ENCODE peak calls at places on chromosomes 3 and 15, in seven cellular contexts. L, X, J, Y, C, B and S are unnamed samples.
A peak's percentile ranks its signal among the peaks of the same experiment; 100 is the strongest.

GRCh38 chr3:160003520-160004128 is 15.0 kb downstream of the IL12A start:
- DNase-seq in C (peak; percentile 70), X (no peak), Y (peak; percentile 78), J (peak; percentile 58), L (no peak), B (peak; percentile 64), S (peak; percentile 9)

GRCh38 chr15:25088261-25088790 is 133.5 kb downstream of the SNRPN start:
- DNase-seq in J (no peak), X (peak; percentile 15), L (no peak), C (no peak), B (no peak), Y (no peak), S (no peak)

GRCh38 chr3:51282931-51283330 is 102.2 kb upstream of the MANF start:
- DNase-seq in Y (no peak), J (no peak), B (no peak), C (no peak), L (no peak), X (no peak), S (no peak)

GRCh38 chr3:149174901-149175300 is 45.5 kb downstream of the HPS3 start:
- DNase-seq in B (no peak), Y (peak; percentile 22), L (no peak), X (no peak), C (no peak), J (no peak), S (no peak)

GRCh38 chr3:15324335-15324734 is 8.1 kb downstream of the SH3BP5 start:
- DNase-seq in L (no peak), X (peak; percentile 92), J (peak; percentile 49), B (no peak), Y (no peak), C (no peak), S (no peak)

GRCh38 chr3:57918123-57918837 is 89.9 kb upstream of the FLNB start:
- DNase-seq in B (no peak), L (no peak), J (no peak), C (no peak), Y (peak; percentile 90), X (no peak), S (no peak)

GRCh38 chr3:146128939-146129338 is 32.0 kb downstream of the PLOD2 start:
- DNase-seq in C (no peak), L (no peak), J (no peak), B (no peak), Y (no peak), X (no peak), S (no peak)

GRCh38 chr3:186211101-186211500 is 102.2 kb upstream of the ETV5 start:
- DNase-seq in X (no peak), L (no peak), J (no peak), B (no peak), C (no peak), Y (no peak), S (no peak)

GRCh38 chr3:39327746-39328349 is 1.7 kb upstream of the CCR8 start:
- DNase-seq in L (no peak), J (no peak), X (no peak), B (no peak), Y (no peak), C (no peak), S (peak; percentile 79)

GRCh38 chr3:53730565-53730964 is 115.7 kb downstream of the CHDH start:
- DNase-seq in X (no peak), Y (no peak), J (peak; percentile 58), C (no peak), B (no peak), L (peak; percentile 82), S (no peak)

GRCh38 chr3:81726735-81727134 is 34.7 kb downstream of the GBE1 start:
- DNase-seq in J (no peak), L (no peak), C (no peak), X (no peak), Y (peak; percentile 80), B (no peak), S (no peak)

GRCh38 chr3:150787741-150788370 is 24.9 kb upstream of the SIAH2 start:
- DNase-seq in Y (peak; percentile 86), J (peak; percentile 81), B (peak; percentile 91), C (peak; percentile 93), L (peak; percentile 97), X (peak; percentile 90), S (peak; percentile 66)

GRCh38 chr15:39770748-39771689 is 11.6 kb downstream of the FSIP1 start:
- DNase-seq in C (no peak), J (no peak), X (no peak), Y (no peak), B (no peak), L (no peak), S (no peak)

GRCh38 chr15:76198456-76199105 is 112.7 kb downstream of the ETFA start:
- DNase-seq in B (no peak), X (no peak), Y (no peak), C (no peak), L (no peak), J (no peak), S (no peak)

GRCh38 chr3:110928016-110928662 is 143.5 kb upstream of the NECTIN3 start:
- DNase-seq in J (no peak), Y (no peak), B (no peak), X (no peak), L (no peak), C (no peak), S (no peak)

GRCh38 chr3:110929811-110930210 is 141.8 kb upstream of the NECTIN3 start:
- DNase-seq in B (no peak), L (no peak), Y (no peak), X (no peak), J (no peak), C (no peak), S (no peak)

GRCh38 chr3:110933786-110934415 is 137.7 kb upstream of the NECTIN3 start:
- DNase-seq in C (no peak), X (no peak), B (no peak), L (no peak), J (no peak), Y (peak; percentile 52), S (no peak)

DNA sequence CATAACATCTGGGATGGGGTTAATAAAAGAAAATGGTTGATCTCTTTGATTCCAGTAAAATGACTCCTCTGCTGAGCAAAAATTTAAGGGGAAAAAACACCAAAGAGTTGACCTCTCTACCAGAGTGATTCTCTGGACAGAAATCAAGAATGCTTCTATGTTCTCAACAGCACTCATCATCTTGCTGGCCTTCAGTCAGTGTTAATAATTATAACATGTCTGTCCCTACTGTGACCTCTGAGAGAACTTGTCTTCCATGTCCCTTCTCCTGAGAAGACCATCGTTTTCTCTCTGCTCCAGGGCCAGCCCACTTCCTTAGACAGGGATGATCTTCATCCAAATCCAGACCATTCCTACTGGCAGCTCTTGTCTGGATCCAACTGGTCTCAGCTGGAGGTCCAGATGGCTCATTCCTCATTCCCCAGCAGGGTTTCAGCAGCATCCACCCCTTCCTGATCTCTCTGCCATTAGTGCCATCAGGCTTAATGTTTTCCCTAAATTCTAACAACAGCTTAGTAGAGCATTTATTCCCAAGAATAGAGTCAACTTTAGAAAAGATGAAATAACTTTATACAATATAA is 139.0 kb upstream of the NECTIN3 start:
- DNase-seq in J (no peak), L (no peak), Y (no peak), C (no peak), X (no peak), B (no peak), S (no peak)
- H3K27ac ChIP-seq in J (no peak overlapping the region), L (no peak overlapping the region), Y (no peak overlapping the region), C (no peak overlapping the region), X (no peak overlapping the region), B (no peak overlapping the region), S (no peak overlapping the region)

GRCh38 chr3:134336587-134336986 is 37.7 kb downstream of the AMOTL2 start:
- DNase-seq in J (no peak), B (peak; percentile 62), C (no peak), X (no peak), L (no peak), Y (no peak), S (no peak)
- H3K4me1 ChIP-seq in J (peaks cover 51% of the 10 kb centered on the region), B (peaks cover 54% of the 10 kb centered on the region), C (peaks cover 72% of the 10 kb centered on the region), X (no peaks in the 10 kb centered on the region), L (peaks cover 7% of the 10 kb centered on the region), Y (peaks cover 8% of the 10 kb centered on the region), S (no peaks in the 10 kb centered on the region)

DNA sequence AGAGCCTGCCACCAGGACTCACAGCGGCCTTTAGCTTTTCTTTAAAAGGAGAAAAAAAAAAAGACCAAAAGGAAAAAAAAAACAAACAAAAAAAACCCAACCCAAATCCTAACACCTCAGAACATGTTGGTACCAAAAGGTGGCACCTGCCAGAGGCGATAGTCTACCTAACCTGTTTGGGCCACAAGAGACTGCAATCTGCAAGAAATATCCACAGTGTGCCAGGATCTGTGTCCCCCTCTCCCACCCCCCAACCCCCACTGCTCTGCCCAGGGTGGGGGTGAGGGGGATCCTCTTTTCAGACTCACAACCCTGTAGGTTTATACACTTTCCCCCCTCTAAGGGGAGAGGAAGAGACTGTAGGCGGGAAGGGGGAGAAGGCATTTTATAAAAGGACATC is 49.1 kb downstream of the TLE3 start:
- DNase-seq in B (no peak), C (peak; percentile 4), J (no peak), Y (no peak), L (peak; percentile 16), X (no peak), S (no peak)
- H3K36me3 ChIP-seq in B (no peaks in the 10 kb centered on the region), C (peaks cover 61% of the 10 kb centered on the region), J (peaks cover 42% of the 10 kb centered on the region), Y (peaks cover 25% of the 10 kb centered on the region), L (peaks cover 8% of the 10 kb centered on the region), X (no peaks in the 10 kb centered on the region), S (peaks cover 37% of the 10 kb centered on the region)

GRCh38 chr3:171334465-171334811 is 125.8 kb downstream of the TNIK start:
- DNase-seq in B (no peak), Y (no peak), X (peak; percentile 60), J (peak; percentile 41), L (no peak), C (peak; percentile 64), S (no peak)
- H3K27ac ChIP-seq in B (no peak overlapping the region), Y (no peak overlapping the region), X (no peak overlapping the region), J (peak overlapping the region; percentile 71), L (peak overlapping the region; percentile 78), C (no peak overlapping the region), S (no peak overlapping the region)